ENCODE peak calls at places on chromosome 12, in eight cellular contexts. One of them, this sample, is unnamed.

GRCh38 chr12:4084631-4085030 is 188.9 kb upstream of the CCND2 start:
- DNase-seq in SK-N-DZ: no peak
- DNase-seq in progenitor cell of endocrine pancreas: no peak
- DNase-seq in NCI-H1694: no peak
- DNase-seq in AG09319: no peak
- DNase-seq in left ventricle myocardium inferior: no peak
- DNase-seq in mammary epithelial cell: no peak
- DNase-seq in IMR-90: no peak
- DNase-seq in this sample: no peak

GRCh38 chr12:31765931-31766330 is 37.1 kb upstream of the AMN1 start:
- DNase-seq in IMR-90: no peak
- DNase-seq in mammary epithelial cell: no peak
- DNase-seq in SK-N-DZ: no peak
- DNase-seq in progenitor cell of endocrine pancreas: no peak
- DNase-seq in left ventricle myocardium inferior: no peak
- DNase-seq in AG09319: no peak
- DNase-seq in NCI-H1694: no peak
- DNase-seq in this sample: no peak

GRCh38 chr12:92136883-92137582 is 8.6 kb downstream of the BTG1 start:
- DNase-seq in mammary epithelial cell: peak
- DNase-seq in progenitor cell of endocrine pancreas: no peak
- DNase-seq in AG09319: peak
- DNase-seq in IMR-90: peak
- DNase-seq in NCI-H1694: no peak
- DNase-seq in left ventricle myocardium inferior: no peak
- DNase-seq in SK-N-DZ: no peak
- DNase-seq in this sample: no peak

GRCh38 chr12:81863406-81863805 is 104.3 kb upstream of the PPFIA2 start:
- DNase-seq in AG09319: no peak
- DNase-seq in left ventricle myocardium inferior: no peak
- DNase-seq in progenitor cell of endocrine pancreas: no peak
- DNase-seq in IMR-90: no peak
- DNase-seq in NCI-H1694: no peak
- DNase-seq in SK-N-DZ: no peak
- DNase-seq in mammary epithelial cell: no peak
- DNase-seq in this sample: no peak

GRCh38 chr12:3757261-3757660 is 4.4 kb upstream of the CRACR2A start:
- DNase-seq in progenitor cell of endocrine pancreas: no peak
- DNase-seq in AG09319: no peak
- DNase-seq in IMR-90: no peak
- DNase-seq in mammary epithelial cell: no peak
- DNase-seq in left ventricle myocardium inferior: no peak
- DNase-seq in NCI-H1694: no peak
- DNase-seq in SK-N-DZ: no peak
- DNase-seq in this sample: no peak

GRCh38 chr12:115943630-115944391 is 333.7 kb downstream of the MED13L start:
- DNase-seq in mammary epithelial cell: no peak
- DNase-seq in IMR-90: no peak
- DNase-seq in SK-N-DZ: no peak
- DNase-seq in AG09319: no peak
- DNase-seq in NCI-H1694: no peak
- DNase-seq in left ventricle myocardium inferior: no peak
- DNase-seq in progenitor cell of endocrine pancreas: no peak
- DNase-seq in this sample: no peak

GRCh38 chr12:65537978-65538377 is 259.5 kb downstream of the MSRB3 start:
- DNase-seq in SK-N-DZ: no peak
- DNase-seq in mammary epithelial cell: peak
- DNase-seq in AG09319: no peak
- DNase-seq in IMR-90: no peak
- DNase-seq in NCI-H1694: no peak
- DNase-seq in left ventricle myocardium inferior: no peak
- DNase-seq in progenitor cell of endocrine pancreas: no peak
- DNase-seq in this sample: no peak

GRCh38 chr12:120066341-120066740 is 50.2 kb downstream of the RAB35 start:
- DNase-seq in left ventricle myocardium inferior: no peak
- DNase-seq in IMR-90: no peak
- DNase-seq in mammary epithelial cell: peak
- DNase-seq in progenitor cell of endocrine pancreas: no peak
- DNase-seq in SK-N-DZ: no peak
- DNase-seq in NCI-H1694: no peak
- DNase-seq in AG09319: no peak
- DNase-seq in this sample: no peak

GRCh38 chr12:57476162-57476992 is 3.3 kb downstream of the ARHGAP9 start:
- DNase-seq in NCI-H1694: no peak
- DNase-seq in AG09319: no peak
- DNase-seq in SK-N-DZ: no peak
- DNase-seq in IMR-90: no peak
- DNase-seq in mammary epithelial cell: no peak
- DNase-seq in left ventricle myocardium inferior: no peak
- DNase-seq in progenitor cell of endocrine pancreas: no peak
- DNase-seq in this sample: no peak

GRCh38 chr12:78060186-78060585 is 229.5 kb downstream of the NAV3 start:
- DNase-seq in AG09319: no peak
- DNase-seq in left ventricle myocardium inferior: no peak
- DNase-seq in progenitor cell of endocrine pancreas: no peak
- DNase-seq in NCI-H1694: no peak
- DNase-seq in mammary epithelial cell: peak
- DNase-seq in SK-N-DZ: no peak
- DNase-seq in IMR-90: peak
- DNase-seq in this sample: no peak

GRCh38 chr12:64522807-64523206 is 70.9 kb downstream of the TBK1 start:
- DNase-seq in SK-N-DZ: no peak
- DNase-seq in mammary epithelial cell: no peak
- DNase-seq in progenitor cell of endocrine pancreas: no peak
- DNase-seq in AG09319: no peak
- DNase-seq in NCI-H1694: no peak
- DNase-seq in IMR-90: peak
- DNase-seq in left ventricle myocardium inferior: no peak
- DNase-seq in this sample: no peak

GRCh38 chr12:80230068-80230467 is 130.7 kb downstream of the OTOGL start:
- DNase-seq in NCI-H1694: no peak
- DNase-seq in AG09319: no peak
- DNase-seq in SK-N-DZ: peak
- DNase-seq in mammary epithelial cell: no peak
- DNase-seq in left ventricle myocardium inferior: no peak
- DNase-seq in progenitor cell of endocrine pancreas: no peak
- DNase-seq in IMR-90: no peak
- DNase-seq in this sample: peak

GRCh38 chr12:91608562-91608961 is 425.9 kb upstream of the DCN start:
- DNase-seq in IMR-90: no peak
- DNase-seq in AG09319: no peak
- DNase-seq in left ventricle myocardium inferior: no peak
- DNase-seq in SK-N-DZ: no peak
- DNase-seq in progenitor cell of endocrine pancreas: no peak
- DNase-seq in mammary epithelial cell: no peak
- DNase-seq in NCI-H1694: no peak
- DNase-seq in this sample: no peak

GRCh38 chr12:88946377-88946997 is 366.2 kb upstream of the KITLG start:
- DNase-seq in IMR-90: peak
- DNase-seq in SK-N-DZ: peak
- DNase-seq in mammary epithelial cell: peak
- DNase-seq in NCI-H1694: no peak
- DNase-seq in progenitor cell of endocrine pancreas: no peak
- DNase-seq in left ventricle myocardium inferior: no peak
- DNase-seq in AG09319: peak
- DNase-seq in this sample: peak

GRCh38 chr12:93873561-93873960 is 196.4 kb downstream of the CRADD start:
- DNase-seq in SK-N-DZ: no peak
- DNase-seq in AG09319: no peak
- DNase-seq in progenitor cell of endocrine pancreas: no peak
- DNase-seq in mammary epithelial cell: no peak
- DNase-seq in NCI-H1694: no peak
- DNase-seq in IMR-90: no peak
- DNase-seq in left ventricle myocardium inferior: no peak
- DNase-seq in this sample: no peak

GRCh38 chr12:66776974-66777373 is 98.1 kb upstream of the GRIP1 start:
- DNase-seq in IMR-90: no peak
- DNase-seq in AG09319: no peak
- DNase-seq in NCI-H1694: no peak
- DNase-seq in mammary epithelial cell: no peak
- DNase-seq in SK-N-DZ: peak
- DNase-seq in left ventricle myocardium inferior: no peak
- DNase-seq in progenitor cell of endocrine pancreas: no peak
- DNase-seq in this sample: no peak

GRCh38 chr12:57940052-57940914 is 1.1 kb upstream of the ATP23 start:
- DNase-seq in progenitor cell of endocrine pancreas: no peak
- DNase-seq in SK-N-DZ: peak
- DNase-seq in mammary epithelial cell: peak
- DNase-seq in NCI-H1694: no peak
- DNase-seq in IMR-90: no peak
- DNase-seq in AG09319: no peak
- DNase-seq in left ventricle myocardium inferior: no peak
- DNase-seq in this sample: no peak

GRCh38 chr12:67650127-67650495 is 1.6 kb downstream of the DYRK2 start:
- DNase-seq in left ventricle myocardium inferior: peak
- DNase-seq in NCI-H1694: no peak
- DNase-seq in AG09319: no peak
- DNase-seq in mammary epithelial cell: no peak
- DNase-seq in IMR-90: no peak
- DNase-seq in progenitor cell of endocrine pancreas: peak
- DNase-seq in SK-N-DZ: peak
- DNase-seq in this sample: no peak

GRCh38 chr12:52155048-52155868 is 36.6 kb downstream of the KRT80 start:
- DNase-seq in mammary epithelial cell: peak
- DNase-seq in AG09319: no peak
- DNase-seq in IMR-90: no peak
- DNase-seq in progenitor cell of endocrine pancreas: no peak
- DNase-seq in left ventricle myocardium inferior: no peak
- DNase-seq in SK-N-DZ: no peak
- DNase-seq in NCI-H1694: no peak
- DNase-seq in this sample: no peak

GRCh38 chr12:22121224-22121623 is 75.2 kb downstream of the CMAS start:
- DNase-seq in mammary epithelial cell: no peak
- DNase-seq in AG09319: no peak
- DNase-seq in left ventricle myocardium inferior: no peak
- DNase-seq in progenitor cell of endocrine pancreas: no peak
- DNase-seq in SK-N-DZ: no peak
- DNase-seq in NCI-H1694: no peak
- DNase-seq in IMR-90: no peak
- DNase-seq in this sample: no peak

GRCh38 chr12:79274571-79275064 is 410.0 kb downstream of the SYT1 start:
- DNase-seq in progenitor cell of endocrine pancreas: no peak
- DNase-seq in mammary epithelial cell: no peak
- DNase-seq in AG09319: no peak
- DNase-seq in IMR-90: no peak
- DNase-seq in SK-N-DZ: no peak
- DNase-seq in NCI-H1694: no peak
- DNase-seq in left ventricle myocardium inferior: no peak
- DNase-seq in this sample: no peak

GRCh38 chr12:93375906-93376305 is 1.8 kb upstream of the NUDT4 start:
- DNase-seq in AG09319: no peak
- DNase-seq in left ventricle myocardium inferior: no peak
- DNase-seq in NCI-H1694: no peak
- DNase-seq in IMR-90: no peak
- DNase-seq in SK-N-DZ: no peak
- DNase-seq in mammary epithelial cell: no peak
- DNase-seq in progenitor cell of endocrine pancreas: no peak
- DNase-seq in this sample: no peak

GRCh38 chr12:32559434-32559833 is 119.7 kb upstream of the DNM1L start:
- DNase-seq in mammary epithelial cell: no peak
- DNase-seq in NCI-H1694: no peak
- DNase-seq in SK-N-DZ: no peak
- DNase-seq in progenitor cell of endocrine pancreas: no peak
- DNase-seq in left ventricle myocardium inferior: no peak
- DNase-seq in AG09319: peak
- DNase-seq in IMR-90: peak
- DNase-seq in this sample: no peak

GRCh38 chr12:92821142-92821541 is 108.0 kb downstream of the EEA1 start:
- DNase-seq in NCI-H1694: no peak
- DNase-seq in IMR-90: no peak
- DNase-seq in SK-N-DZ: no peak
- DNase-seq in progenitor cell of endocrine pancreas: no peak
- DNase-seq in mammary epithelial cell: no peak
- DNase-seq in left ventricle myocardium inferior: no peak
- DNase-seq in AG09319: no peak
- DNase-seq in this sample: no peak

GRCh38 chr12:89827592-89827991 is 119.0 kb upstream of the ATP2B1 start:
- DNase-seq in left ventricle myocardium inferior: no peak
- DNase-seq in NCI-H1694: no peak
- DNase-seq in AG09319: no peak
- DNase-seq in IMR-90: no peak
- DNase-seq in mammary epithelial cell: no peak
- DNase-seq in SK-N-DZ: peak
- DNase-seq in progenitor cell of endocrine pancreas: no peak
- DNase-seq in this sample: no peak

GRCh38 chr12:85951823-85952222 is 77.7 kb downstream of the NTS start:
- DNase-seq in left ventricle myocardium inferior: no peak
- DNase-seq in NCI-H1694: no peak
- DNase-seq in IMR-90: peak
- DNase-seq in SK-N-DZ: peak
- DNase-seq in mammary epithelial cell: peak
- DNase-seq in progenitor cell of endocrine pancreas: no peak
- DNase-seq in AG09319: no peak
- DNase-seq in this sample: no peak

This sample was measured in brain pericyte.